ENCODE peak calls at places on chromosomes 3 and 15, in seven cellular contexts. D is naive thymus-derived CD4-positive, alpha-beta T cell; V is body of pancreas; E is mammary epithelial cell; N is tibial nerve; P is GM12878; S is hepatocyte. I is an unnamed sample.

GRCh38 chr3:188008582-188009213 is 145.3 kb upstream of the LPP start:
- DNase-seq in D (no peak), V (no peak), E (peak; percentile 48), N (no peak), P (no peak), S (no peak), I (no peak)

GRCh38 chr3:128995737-128996136 is 1.9 kb upstream of the CFAP92 start:
- DNase-seq in D (no peak), V (no peak), E (no peak), N (no peak), P (no peak), S (no peak), I (no peak)

GRCh38 chr3:184645304-184645703 is 66.6 kb downstream of the MAGEF1 start:
- DNase-seq in D (no peak), V (peak; percentile 85), E (peak; percentile 65), N (no peak), P (no peak), S (peak; percentile 67), I (no peak)

GRCh38 chr3:129118745-129119144 is 2.9 kb downstream of the RAB43 start:
- DNase-seq in D (no peak), V (no peak), E (no peak), N (no peak), P (no peak), S (no peak), I (peak; percentile 25)

GRCh38 chr3:141429371-141430035 is 57.3 kb upstream of the RASA2 start:
- DNase-seq in D (no peak), V (no peak), E (no peak), N (no peak), P (no peak), S (no peak), I (no peak)

GRCh38 chr3:82618594-82618993 is 857.1 kb upstream of the GBE1 start:
- DNase-seq in D (no peak), V (no peak), E (no peak), N (no peak), P (no peak), S (no peak), I (no peak)

GRCh38 chr15:88013111-88013510 is 243.4 kb downstream of the NTRK3 start:
- DNase-seq in D (no peak), V (no peak), E (no peak), N (no peak), P (no peak), S (no peak), I (no peak)

GRCh38 chr3:181457190-181457589 is 254.5 kb upstream of the SOX2 start:
- DNase-seq in D (no peak), V (no peak), E (peak; percentile 58), N (no peak), P (no peak), S (no peak), I (no peak)

GRCh38 chr3:194271459-194272035 is 79.6 kb downstream of the CPN2 start:
- DNase-seq in D (no peak), V (no peak), E (no peak), N (no peak), P (no peak), S (no peak), I (no peak)

GRCh38 chr15:88989578-88989977 is 76.4 kb upstream of the MFGE8 start:
- DNase-seq in D (no peak), V (no peak), E (no peak), N (no peak), P (no peak), S (no peak), I (no peak)

GRCh38 chr15:28184166-28184565 is 85.1 kb upstream of the OCA2 start:
- DNase-seq in D (no peak), V (no peak), E (no peak), N (no peak), P (no peak), S (no peak), I (no peak)

GRCh38 chr3:100263583-100263982 is 2.8 kb downstream of the TBC1D23 start:
- DNase-seq in D (no peak), V (no peak), E (peak; percentile 38), N (no peak), P (no peak), S (peak; percentile 12), I (no peak)

GRCh38 chr3:40019371-40019770 is 210.0 kb downstream of the MYRIP start:
- DNase-seq in D (no peak), V (no peak), E (no peak), N (no peak), P (no peak), S (no peak), I (no peak)

GRCh38 chr3:105829229-105829628 is 39.6 kb downstream of the CBLB start:
- DNase-seq in D (no peak), V (no peak), E (no peak), N (no peak), P (no peak), S (no peak), I (no peak)

GRCh38 chr15:51576911-51577500 is 45.6 kb downstream of the DMXL2 start:
- DNase-seq in D (no peak), V (peak; percentile 27), E (peak; percentile 73), N (peak; percentile 51), P (no peak), S (peak; percentile 13), I (no peak)

GRCh38 chr3:160685144-160685766 is 8.3 kb downstream of the ARL14 start:
- DNase-seq in D (no peak), V (no peak), E (no peak), N (no peak), P (no peak), S (no peak), I (no peak)

GRCh38 chr15:63426552-63426951 is 44.9 kb upstream of the CA12 start:
- DNase-seq in D (no peak), V (no peak), E (no peak), N (no peak), P (no peak), S (no peak), I (no peak)

GRCh38 chr3:143199998-143200909 is 80.7 kb downstream of the CHST2 start:
- DNase-seq in D (no peak), V (no peak), E (no peak), N (no peak), P (no peak), S (no peak), I (no peak)

GRCh38 chr15:65578904-65579728 is 31.8 kb downstream of the INTS14 start:
- DNase-seq in D (no peak), V (no peak), E (no peak), N (no peak), P (no peak), S (no peak), I (no peak)

GRCh38 chr3:177429066-177429465 is 231.8 kb upstream of the TBL1XR1 start:
- DNase-seq in D (no peak), V (no peak), E (no peak), N (no peak), P (no peak), S (no peak), I (no peak)
- H3K9me3 ChIP-seq in D (no peaks in the 10 kb centered on the region), V (no peaks in the 10 kb centered on the region), E (no peaks in the 10 kb centered on the region), N (no peaks in the 10 kb centered on the region), P (peaks cover 4% of the 10 kb centered on the region), S (no peaks in the 10 kb centered on the region), I (no peaks in the 10 kb centered on the region)

DNA sequence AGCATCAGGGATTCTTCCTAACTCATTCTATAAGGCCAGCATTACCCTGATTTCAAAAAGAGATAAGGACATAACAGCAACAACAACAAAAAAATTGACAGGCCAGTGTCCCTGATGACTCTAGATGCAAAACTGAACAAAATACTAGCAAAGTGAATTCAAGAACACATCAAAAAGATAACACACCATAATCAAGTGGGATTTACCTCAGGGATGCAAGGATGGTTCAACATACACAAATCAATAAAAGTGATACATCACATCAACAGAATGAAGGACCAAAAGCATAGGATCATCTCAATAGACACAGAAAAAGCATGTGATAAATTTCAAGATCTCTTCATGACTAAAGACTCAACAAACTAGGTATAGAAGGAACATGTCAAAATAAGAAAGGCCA is 119.6 kb downstream of the STT3B start:
- DNase-seq in D (no peak), V (no peak), E (no peak), N (no peak), P (no peak), S (no peak), I (no peak)
- H3K9me3 ChIP-seq in D (peaks cover 6% of the 10 kb centered on the region), V (no peaks in the 10 kb centered on the region), E (no peaks in the 10 kb centered on the region), N (peaks cover 90% of the 10 kb centered on the region), P (peaks cover 20% of the 10 kb centered on the region), S (peaks cover 54% of the 10 kb centered on the region), I (peaks cover 30% of the 10 kb centered on the region)

DNA sequence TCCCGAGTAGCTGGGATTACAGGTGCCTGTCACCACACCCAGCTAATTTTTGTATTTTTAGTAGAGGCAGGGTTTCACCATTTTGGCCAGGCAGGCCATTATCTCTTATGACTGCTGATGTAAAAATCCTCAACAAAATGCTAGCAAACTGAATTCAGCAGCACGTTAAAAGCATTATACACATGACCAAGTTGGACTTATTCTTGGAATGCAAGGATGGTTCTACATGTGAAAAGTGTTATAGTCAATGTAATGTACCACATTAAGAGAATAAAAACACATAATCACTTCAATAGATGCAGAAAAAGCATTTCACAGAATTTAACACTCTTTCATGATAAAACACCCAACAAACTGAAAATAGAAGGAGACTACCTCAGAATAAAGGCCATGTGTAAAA is 20.2 kb downstream of the RNF13 start:
- DNase-seq in D (no peak), V (no peak), E (no peak), N (no peak), P (no peak), S (no peak), I (no peak)
- H3K9me3 ChIP-seq in D (no peaks in the 10 kb centered on the region), V (no peaks in the 10 kb centered on the region), E (peaks cover 30% of the 10 kb centered on the region), N (peaks cover 48% of the 10 kb centered on the region), P (peaks cover 34% of the 10 kb centered on the region), S (peaks cover 14% of the 10 kb centered on the region), I (peaks cover 4% of the 10 kb centered on the region)

GRCh38 chr15:66863382-66864085 is 161.5 kb downstream of the SMAD6 start:
- DNase-seq in D (no peak), V (no peak), E (no peak), N (no peak), P (no peak), S (no peak), I (no peak)

GRCh38 chr15:66864086-66864830 is 162.2 kb downstream of the SMAD6 start:
- DNase-seq in D (no peak), V (no peak), E (no peak), N (no peak), P (no peak), S (no peak), I (no peak)

GRCh38 chr15:66865622-66866611 is 163.9 kb downstream of the SMAD6 start:
- DNase-seq in D (no peak), V (peak; percentile 42), E (no peak), N (peak; percentile 3), P (peak; percentile 41), S (no peak), I (no peak)

GRCh38 chr15:66866651-66867050 is 164.6 kb downstream of the SMAD6 start:
- DNase-seq in D (no peak), V (no peak), E (no peak), N (no peak), P (no peak), S (no peak), I (no peak)

DNA sequence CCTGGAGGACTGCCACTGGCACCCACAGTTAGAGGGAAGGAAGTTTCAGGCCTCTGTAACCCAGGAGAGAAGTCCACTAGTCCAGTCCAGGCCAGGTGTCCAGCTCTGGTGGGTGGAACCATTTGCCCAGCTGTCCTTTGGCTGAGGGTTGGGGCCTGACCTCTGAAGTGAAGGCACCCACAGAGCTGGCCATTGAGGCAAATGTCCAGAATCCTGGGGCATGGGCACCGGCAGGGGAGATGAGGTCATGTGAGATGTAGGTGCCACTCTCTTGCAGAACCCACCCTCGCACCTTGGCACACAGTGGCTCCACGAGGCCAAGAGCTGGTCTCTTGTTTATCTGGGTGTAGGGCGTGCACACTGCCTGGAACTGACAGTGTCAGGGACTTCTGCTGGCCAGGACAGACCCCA is 162.8 kb downstream of the SMAD6 start:
- DNase-seq in D (no peak), V (no peak), E (no peak), N (no peak), P (no peak), S (no peak), I (no peak)
- H3K9me3 ChIP-seq in D (no peaks in the 10 kb centered on the region), V (no peaks in the 10 kb centered on the region), E (no peaks in the 10 kb centered on the region), N (no peaks in the 10 kb centered on the region), P (no peaks in the 10 kb centered on the region), S (no peaks in the 10 kb centered on the region), I (no peaks in the 10 kb centered on the region)